ENCODE peak calls at places on chromosomes 3 and 15, in seven cellular contexts. T is A549, U is psoas muscle, Z is Peyer's patch, K is mammary epithelial cell, S is lower lobe of right lung, X is neuronal stem cell. W is an unnamed sample.

GRCh38 chr3:13109516-13109915 is 36.3 kb upstream of the IQSEC1 start:
- DNase-seq in T (no peak), U (no peak), Z (peak; percentile 15), K (no peak), S (no peak), X (no peak), W (no peak)

GRCh38 chr3:15755780-15756179 is 42.0 kb downstream of the ANKRD28 start:
- DNase-seq in T (no peak), U (no peak), Z (no peak), K (no peak), S (no peak), X (no peak), W (no peak)

GRCh38 chr3:142028174-142028833 is 121.0 kb downstream of the TFDP2 start:
- DNase-seq in T (no peak), U (no peak), Z (no peak), K (peak; percentile 67), S (no peak), X (peak; percentile 65), W (peak; percentile 33)

GRCh38 chr3:150828261-150828660 is 65.3 kb upstream of the SIAH2 start:
- DNase-seq in T (no peak), U (no peak), Z (no peak), K (no peak), S (no peak), X (no peak), W (no peak)

GRCh38 chr3:73661262-73661661 is 36.5 kb upstream of the PDZRN3 start:
- DNase-seq in T (no peak), U (no peak), Z (no peak), K (peak; percentile 79), S (no peak), X (no peak), W (no peak)

GRCh38 chr15:71730277-71731144 is 79.8 kb upstream of the NR2E3 start:
- DNase-seq in T (peak; percentile 88), U (no peak), Z (no peak), K (peak; percentile 45), S (no peak), X (peak; percentile 35), W (peak; percentile 56)

GRCh38 chr3:151761581-151761980 is 27.9 kb downstream of the AADACL2 start:
- DNase-seq in T (no peak), U (no peak), Z (no peak), K (no peak), S (no peak), X (no peak), W (no peak)

GRCh38 chr15:61081028-61081322 is 148.1 kb downstream of the RORA start:
- DNase-seq in T (no peak), U (no peak), Z (no peak), K (no peak), S (no peak), X (no peak), W (no peak)

GRCh38 chr15:62135532-62136134 is 29.5 kb downstream of the C2CD4B start:
- DNase-seq in T (no peak), U (no peak), Z (no peak), K (peak; percentile 52), S (no peak), X (no peak), W (no peak)

GRCh38 chr3:168165390-168166269 is 69.9 kb upstream of the GOLIM4 start:
- DNase-seq in T (peak; percentile 15), U (no peak), Z (no peak), K (peak; percentile 53), S (no peak), X (peak; percentile 45), W (peak; percentile 64)

GRCh38 chr3:73592154-73592877 is 32.4 kb downstream of the PDZRN3 start:
- DNase-seq in T (no peak), U (no peak), Z (no peak), K (no peak), S (no peak), X (no peak), W (no peak)

GRCh38 chr15:40244961-40245523 is 6.2 kb downstream of the PAK6 start:
- DNase-seq in T (no peak), U (no peak), Z (no peak), K (peak; percentile 59), S (no peak), X (no peak), W (no peak)

GRCh38 chr15:38611228-38611627 is 46.6 kb upstream of the RASGRP1 start:
- DNase-seq in T (no peak), U (no peak), Z (no peak), K (no peak), S (no peak), X (no peak), W (no peak)

GRCh38 chr3:69353492-69353891 is 32.4 kb downstream of the FRMD4B start:
- DNase-seq in T (no peak), U (no peak), Z (no peak), K (no peak), S (peak; percentile 74), X (no peak), W (no peak)

GRCh38 chr15:78925956-78926743 is 18.7 kb downstream of the CTSH start:
- DNase-seq in T (no peak), U (no peak), Z (no peak), K (no peak), S (no peak), X (no peak), W (no peak)

GRCh38 chr3:178067721-178068120 is 468.5 kb upstream of the KCNMB2 start:
- DNase-seq in T (no peak), U (no peak), Z (no peak), K (peak; percentile 38), S (no peak), X (no peak), W (no peak)

DNA sequence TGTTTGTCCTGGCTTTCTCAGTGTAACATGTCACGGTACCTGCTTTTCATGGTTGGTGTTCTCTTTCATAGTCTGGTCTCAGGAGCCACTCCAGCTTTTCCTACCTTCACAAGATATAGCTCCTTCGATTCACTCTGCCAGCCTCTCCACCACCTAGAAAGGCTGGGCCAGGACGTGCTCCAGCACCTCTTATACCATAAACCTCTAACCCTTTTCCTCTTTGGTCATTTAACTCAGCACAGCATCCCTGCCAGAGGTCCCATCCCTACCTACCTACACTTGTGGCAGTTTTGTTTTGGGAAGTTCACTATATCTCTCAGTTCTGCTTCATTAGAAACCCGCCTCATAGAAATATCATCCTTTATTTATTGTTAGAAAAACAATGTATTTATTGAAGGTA is 29.7 kb downstream of the ANAPC13 start:
- DNase-seq in T (no peak), U (no peak), Z (no peak), K (no peak), S (no peak), X (no peak), W (no peak)
- H3K4me1 ChIP-seq in T (no peaks in the 10 kb centered on the region), U (no peaks in the 10 kb centered on the region), Z (no peaks in the 10 kb centered on the region), K (peaks cover 8% of the 10 kb centered on the region), S (no peaks in the 10 kb centered on the region), X (no peaks in the 10 kb centered on the region), W (no peaks in the 10 kb centered on the region)

GRCh38 chr15:41966414-41966812 is 5.9 kb downstream of the EHD4 start:
- DNase-seq in T (no peak), U (no peak), Z (no peak), K (no peak), S (no peak), X (no peak), W (no peak)
- H3K4me1 ChIP-seq in T (peaks cover 28% of the 10 kb centered on the region), U (peaks cover 18% of the 10 kb centered on the region), Z (no peaks in the 10 kb centered on the region), K (peaks cover 55% of the 10 kb centered on the region), S (peaks cover 63% of the 10 kb centered on the region), X (peaks cover 4% of the 10 kb centered on the region), W (peaks cover 4% of the 10 kb centered on the region)

GRCh38 chr3:107263269-107264021 is 113.8 kb upstream of the CCDC54 start:
- DNase-seq in T (no peak), U (no peak), Z (no peak), K (no peak), S (no peak), X (no peak), W (no peak)

GRCh38 chr3:107268461-107268860 is 108.8 kb upstream of the CCDC54 start:
- DNase-seq in T (no peak), U (no peak), Z (no peak), K (no peak), S (no peak), X (no peak), W (no peak)

GRCh38 chr3:107265526-107265925 is 111.7 kb upstream of the CCDC54 start:
- DNase-seq in T (no peak), U (no peak), Z (no peak), K (peak; percentile 36), S (no peak), X (no peak), W (no peak)

GRCh38 chr3:107269081-107269480 is 108.2 kb upstream of the CCDC54 start:
- DNase-seq in T (no peak), U (no peak), Z (no peak), K (no peak), S (no peak), X (no peak), W (no peak)

GRCh38 chr3:107264888-107265287 is 112.4 kb upstream of the CCDC54 start:
- DNase-seq in T (no peak), U (no peak), Z (no peak), K (peak; percentile 60), S (no peak), X (no peak), W (no peak)
- H3K4me1 ChIP-seq in T (no peaks in the 10 kb centered on the region), U (no peaks in the 10 kb centered on the region), Z (no peaks in the 10 kb centered on the region), K (peaks cover 22% of the 10 kb centered on the region), S (peaks cover 18% of the 10 kb centered on the region), X (no peaks in the 10 kb centered on the region), W (no peaks in the 10 kb centered on the region)

DNA sequence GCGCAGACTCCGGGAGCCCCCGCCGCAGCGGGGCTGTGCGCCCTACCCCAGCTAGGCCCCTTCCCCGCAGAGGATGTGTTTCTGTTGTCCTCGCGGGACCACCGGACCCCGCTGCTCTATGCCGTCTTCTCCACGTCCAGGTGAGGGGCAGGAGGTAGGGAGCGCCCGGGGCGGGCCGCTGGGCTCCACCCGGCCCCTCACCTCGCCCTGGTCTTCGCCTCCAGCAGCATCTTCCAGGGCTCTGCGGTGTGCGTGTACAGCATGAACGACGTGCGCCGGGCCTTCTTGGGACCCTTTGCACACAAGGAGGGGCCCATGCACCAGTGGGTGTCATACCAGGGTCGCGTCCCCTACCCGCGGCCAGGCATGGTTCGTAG is 4.7 kb downstream of the SEMA3B start:
- DNase-seq in T (no peak), U (no peak), Z (no peak), K (no peak), S (no peak), X (no peak), W (no peak)
- H3K4me1 ChIP-seq in T (peaks cover 36% of the 10 kb centered on the region), U (peaks cover 30% of the 10 kb centered on the region), Z (peaks cover 9% of the 10 kb centered on the region), K (peaks cover 38% of the 10 kb centered on the region), S (peaks cover 48% of the 10 kb centered on the region), X (peaks cover 17% of the 10 kb centered on the region), W (no peaks in the 10 kb centered on the region)

GRCh38 chr3:123679712-123680386 is 95.0 kb upstream of the HACD2 start:
- DNase-seq in T (no peak), U (no peak), Z (no peak), K (no peak), S (no peak), X (no peak), W (no peak)
- H3K4me1 ChIP-seq in T (no peaks in the 10 kb centered on the region), U (no peaks in the 10 kb centered on the region), Z (no peaks in the 10 kb centered on the region), K (peaks cover 9% of the 10 kb centered on the region), S (peaks cover 6% of the 10 kb centered on the region), X (no peaks in the 10 kb centered on the region), W (no peaks in the 10 kb centered on the region)

GRCh38 chr15:64792282-64792681 is 16.9 kb upstream of the RBPMS2 start:
- DNase-seq in T (no peak), U (no peak), Z (no peak), K (no peak), S (no peak), X (no peak), W (no peak)
- H3K4me1 ChIP-seq in T (peaks cover 2% of the 10 kb centered on the region), U (no peaks in the 10 kb centered on the region), Z (no peaks in the 10 kb centered on the region), K (no peaks in the 10 kb centered on the region), S (no peaks in the 10 kb centered on the region), X (no peaks in the 10 kb centered on the region), W (no peaks in the 10 kb centered on the region)

GRCh38 chr3:10255835-10256234 is 7.6 kb downstream of the TATDN2 start:
- DNase-seq in T (no peak), U (no peak), Z (no peak), K (no peak), S (no peak), X (no peak), W (no peak)
- H3K4me1 ChIP-seq in T (peaks cover 2% of the 10 kb centered on the region), U (peaks cover 9% of the 10 kb centered on the region), Z (no peaks in the 10 kb centered on the region), K (no peaks in the 10 kb centered on the region), S (peaks cover 5% of the 10 kb centered on the region), X (peaks cover 2% of the 10 kb centered on the region), W (no peaks in the 10 kb centered on the region)

GRCh38 chr3:50318615-50319014 is 3.9 kb downstream of the HYAL2 start:
- DNase-seq in T (no peak), U (no peak), Z (peak; percentile 47), K (no peak), S (peak; percentile 61), X (no peak), W (no peak)
- H3K4me1 ChIP-seq in T (peaks cover 31% of the 10 kb centered on the region), U (peaks cover 55% of the 10 kb centered on the region), Z (peaks cover 21% of the 10 kb centered on the region), K (peaks cover 58% of the 10 kb centered on the region), S (peaks cover 88% of the 10 kb centered on the region), X (peaks cover 24% of the 10 kb centered on the region), W (peaks cover 3% of the 10 kb centered on the region)